ENCODE peak calls at places on chromosome 7, in ten cellular contexts. D is spleen, W is uterus, X is H9, P is endothelial cell of umbilical vein, U is fibroblast of mammary gland, B is NB4, J is osteoblast, N is esophagus squamous epithelium, H is HFFc6. L is an unnamed sample.
A peak's percentile ranks its signal among the peaks of the same experiment; 100 is the strongest.

GRCh38 chr7:80240265-80241025 is 105.8 kb downstream of the GNAI1 start:
- DNase-seq in B (no peak), P (peak; percentile 51), H (no peak), W (no peak), J (no peak), N (no peak), U (peak; percentile 34), D (no peak), X (no peak), L (no peak)

GRCh38 chr7:47877336-47877735 is 70.9 kb downstream of the PKD1L1 start:
- DNase-seq in U (no peak), P (no peak), H (no peak), W (no peak), X (no peak), J (no peak), B (no peak), D (no peak), N (no peak), L (no peak)

GRCh38 chr7:157507987-157508386 is 171.2 kb downstream of the DNAJB6 start:
- DNase-seq in N (no peak), X (no peak), U (no peak), H (no peak), J (no peak), D (peak; percentile 34), B (peak; percentile 96), P (no peak), W (no peak), L (peak; percentile 13)

GRCh38 chr7:131586259-131586658 is 29.8 kb upstream of the PODXL start:
- DNase-seq in W (peak; percentile 43), D (no peak), N (no peak), P (peak; percentile 47), U (no peak), B (no peak), J (no peak), X (no peak), H (no peak), L (no peak)

GRCh38 chr7:141072548-141073172 is 1.2 kb upstream of the TMEM178B start:
- DNase-seq in U (peak; percentile 81), N (no peak), B (peak; percentile 19), X (peak; percentile 57), D (no peak), P (no peak), H (peak; percentile 69), J (peak; percentile 91), W (peak; percentile 54), L (no peak)

GRCh38 chr7:38671901-38672559 is 40.9 kb upstream of the AMPH start:
- DNase-seq in W (no peak), H (no peak), D (no peak), P (no peak), X (no peak), B (peak; percentile 43), N (no peak), J (no peak), U (no peak), L (no peak)

GRCh38 chr7:48180981-48181380 is 9.7 kb downstream of the ABCA13 start:
- DNase-seq in U (peak; percentile 16), D (no peak), W (no peak), B (no peak), P (no peak), X (no peak), N (no peak), J (no peak), H (peak; percentile 72), L (no peak)

GRCh38 chr7:68998136-68998535 is 600.1 kb upstream of the AUTS2 start:
- DNase-seq in B (no peak), X (no peak), J (no peak), P (no peak), H (no peak), N (no peak), U (no peak), D (no peak), W (no peak), L (no peak)

GRCh38 chr7:75963383-75963995 is 30.9 kb downstream of the TMEM120A start:
- DNase-seq in J (peak; percentile 82), P (no peak), D (no peak), B (no peak), U (no peak), X (no peak), N (no peak), H (no peak), W (no peak), L (no peak)

DNA sequence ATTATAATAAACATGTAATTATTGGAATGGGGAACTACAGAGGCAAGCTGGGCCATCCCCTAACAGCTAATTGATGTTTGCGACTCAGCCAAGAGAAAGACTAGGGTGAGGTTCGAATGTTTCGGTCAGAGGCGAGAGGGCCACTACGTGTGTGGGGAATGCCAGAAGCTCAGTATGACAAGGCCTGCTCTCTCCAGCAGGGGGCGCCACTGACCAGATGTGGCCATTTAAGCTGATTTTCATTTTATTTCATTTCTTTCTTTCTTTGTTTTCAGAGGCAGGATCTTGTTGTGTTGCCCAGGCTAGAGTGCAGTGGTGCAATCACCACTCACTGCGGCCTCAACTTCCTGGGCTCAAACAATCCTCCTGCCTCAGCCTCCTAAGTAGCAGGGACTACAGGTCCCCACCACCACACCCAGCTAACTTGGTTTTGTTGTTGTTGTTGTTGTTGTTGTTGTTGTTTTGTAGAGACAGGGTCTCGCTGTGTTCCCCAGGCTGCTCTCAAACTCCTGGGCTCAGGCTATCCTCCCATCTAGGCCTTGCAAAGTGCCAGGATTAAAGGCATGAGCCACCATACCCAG is 38.1 kb downstream of the TMEM130 start:
- DNase-seq in X (peak; percentile 53), J (no peak), U (peak; percentile 44), D (no peak), N (no peak), W (no peak), H (peak; percentile 9), P (peak; percentile 18), B (peak; percentile 67), L (peak; percentile 20)
- TF ChIP-seq CTCF in X (peak; percentile 89), J (peak; percentile 63), U (peak; percentile 60), D (peak; percentile 52), N (peak; percentile 7), W (no peak), H (peak; percentile 91), P (peak; percentile 63), B (peak; percentile 86), L (peak; percentile 55)

GRCh38 chr7:142385528-142386340 is 127.9 kb upstream of the PRSS58 start:
- DNase-seq in D (no peak), N (no peak), B (peak; percentile 95), U (peak; percentile 83), J (peak; percentile 72), X (peak; percentile 60), P (peak; percentile 58), W (no peak), H (peak; percentile 69), L (no peak)

GRCh38 chr7:142389544-142389943 is 131.7 kb upstream of the PRSS58 start:
- DNase-seq in N (no peak), J (no peak), W (no peak), X (no peak), D (no peak), P (no peak), H (no peak), U (no peak), B (no peak), L (no peak)

GRCh38 chr7:142391191-142391992 is 133.5 kb upstream of the PRSS58 start:
- DNase-seq in U (no peak), H (no peak), D (no peak), N (no peak), W (no peak), P (no peak), B (peak; percentile 71), J (peak; percentile 75), X (peak; percentile 76), L (no peak)
- TF ChIP-seq CTCF in U (peak; percentile 54), H (peak; percentile 78), D (no peak), N (no peak), W (no peak), P (peak; percentile 15), B (peak; percentile 72), J (peak; percentile 73), X (peak; percentile 90), L (no peak)

GRCh38 chr7:34320926-34321609 is 336.9 kb upstream of the NPSR1 start:
- DNase-seq in W (peak; percentile 23), J (peak; percentile 90), B (peak; percentile 68), X (peak; percentile 84), U (peak; percentile 62), H (peak; percentile 80), P (peak; percentile 79), D (no peak), N (no peak), L (no peak)

GRCh38 chr7:34315032-34315431 is 343.0 kb upstream of the NPSR1 start:
- DNase-seq in W (no peak), H (peak; percentile 83), N (no peak), D (no peak), B (no peak), X (no peak), J (no peak), P (no peak), U (peak; percentile 82), L (no peak)

GRCh38 chr7:34317039-34317438 is 341.0 kb upstream of the NPSR1 start:
- DNase-seq in B (no peak), D (no peak), W (no peak), X (no peak), H (no peak), N (no peak), P (no peak), U (no peak), J (no peak), L (no peak)

GRCh38 chr7:34322841-34323240 is 335.2 kb upstream of the NPSR1 start:
- DNase-seq in H (no peak), B (no peak), U (peak; percentile 10), P (no peak), X (no peak), D (no peak), W (no peak), N (no peak), J (no peak), L (no peak)

GRCh38 chr7:34320412-34320811 is 337.6 kb upstream of the NPSR1 start:
- DNase-seq in X (no peak), P (no peak), J (no peak), H (no peak), W (no peak), B (no peak), D (no peak), N (no peak), U (no peak), L (no peak)
- TF ChIP-seq CTCF in X (no peak), P (no peak), J (no peak), H (no peak), W (no peak), B (no peak), D (no peak), N (no peak), U (no peak), L (no peak)

DNA sequence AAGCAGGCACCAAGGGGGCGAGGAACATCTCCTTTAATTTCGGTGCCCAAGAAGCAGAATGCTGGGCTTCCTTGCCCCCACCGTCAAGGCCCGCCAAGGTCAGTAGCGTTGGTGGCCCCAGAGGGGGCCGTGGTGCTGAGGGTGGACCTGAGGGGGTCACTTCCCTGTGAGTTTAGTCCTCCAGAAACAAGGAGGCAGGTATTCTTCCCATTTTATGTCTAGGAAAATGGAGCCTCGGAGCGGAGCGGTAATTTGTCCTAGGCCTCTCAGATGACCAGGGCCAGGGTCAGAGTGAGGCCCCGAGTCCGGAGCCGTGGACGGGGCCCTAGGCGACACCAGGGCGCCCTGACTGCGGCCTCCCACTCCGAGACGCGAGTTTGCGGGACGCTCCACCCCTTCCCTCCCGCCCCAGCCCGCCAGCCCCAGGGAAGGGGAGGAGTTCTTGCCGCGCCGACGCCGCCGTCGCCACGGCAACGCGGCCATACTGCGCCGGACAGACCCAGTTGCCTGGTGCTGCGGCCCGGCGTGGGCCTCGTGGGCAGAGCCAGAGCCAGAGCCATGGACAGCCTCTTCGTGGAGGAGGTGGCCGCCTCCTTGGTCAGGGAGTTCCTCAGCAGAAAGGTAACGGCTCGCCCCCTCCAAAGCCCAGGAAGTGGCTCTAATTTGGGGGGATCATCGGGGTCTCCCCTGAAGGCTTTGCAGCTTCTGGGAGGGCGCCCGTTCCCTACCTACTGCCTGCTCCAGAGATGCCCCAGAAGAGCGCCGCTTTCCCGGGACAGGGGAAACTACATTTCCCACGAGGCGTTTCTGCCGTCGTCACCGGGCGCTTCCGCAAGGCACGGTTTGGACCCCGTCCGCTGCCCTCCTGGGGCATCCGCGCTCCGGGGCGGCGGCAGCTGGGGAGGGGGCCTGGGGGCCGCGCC is at the start of gene MINDY4:
- DNase-seq in J (peak; percentile 98), H (peak; percentile 68), W (peak; percentile 78), B (peak; percentile 70), D (peak; percentile 93), U (peak; percentile 72), P (peak; percentile 78), N (no peak), X (peak; percentile 87), L (peak; percentile 45)
- TF ChIP-seq CTCF in J (no peak), H (peak; percentile 39), W (no peak), B (no peak), D (no peak), U (no peak), P (no peak), N (no peak), X (peak; percentile 8), L (no peak)

L was measured in natural killer cell.